ENCODE peak calls at places on chromosomes 1 and 21, in ten cellular contexts. One of them, this sample, is unnamed.

GRCh38 chr1:214550339-214551051 is 907 bp downstream of the PTPN14 start:
- DNase-seq in A549: no peak
- DNase-seq in IMR-90: no peak
- DNase-seq in MM.1S: no peak
- DNase-seq in mammary epithelial cell: no peak
- DNase-seq in PC-3: peak; percentile 38
- DNase-seq in PC-9: no peak
- DNase-seq in GM23338: peak; percentile 42
- DNase-seq in K562: no peak
- DNase-seq in astrocyte: no peak
- DNase-seq in this sample: no peak

GRCh38 chr1:206469411-206469932 is 804 bp upstream of the IKBKE start:
- DNase-seq in A549: no peak
- DNase-seq in IMR-90: no peak
- DNase-seq in MM.1S: peak; percentile 77
- DNase-seq in mammary epithelial cell: peak; percentile 73
- DNase-seq in PC-3: peak; percentile 68
- DNase-seq in PC-9: peak; percentile 65
- DNase-seq in GM23338: peak; percentile 9
- DNase-seq in K562: no peak
- DNase-seq in astrocyte: no peak
- DNase-seq in this sample: no peak

GRCh38 chr1:78645728-78646127 is 3.9 kb upstream of the IFI44 start:
- DNase-seq in A549: no peak
- DNase-seq in IMR-90: no peak
- DNase-seq in MM.1S: peak; percentile 15
- DNase-seq in mammary epithelial cell: no peak
- DNase-seq in PC-3: no peak
- DNase-seq in PC-9: no peak
- DNase-seq in GM23338: no peak
- DNase-seq in K562: no peak
- DNase-seq in astrocyte: no peak
- DNase-seq in this sample: no peak

GRCh38 chr1:24062221-24062620 is 49.7 kb downstream of the MYOM3 start:
- DNase-seq in A549: no peak
- DNase-seq in IMR-90: no peak
- DNase-seq in MM.1S: no peak
- DNase-seq in mammary epithelial cell: no peak
- DNase-seq in PC-3: peak; percentile 9
- DNase-seq in PC-9: no peak
- DNase-seq in GM23338: no peak
- DNase-seq in K562: no peak
- DNase-seq in astrocyte: no peak
- DNase-seq in this sample: no peak

GRCh38 chr1:6171546-6172124 is 8.5 kb downstream of the CHD5 start:
- DNase-seq in A549: peak; percentile 33
- DNase-seq in IMR-90: no peak
- DNase-seq in MM.1S: no peak
- DNase-seq in mammary epithelial cell: no peak
- DNase-seq in PC-3: peak; percentile 67
- DNase-seq in PC-9: no peak
- DNase-seq in GM23338: peak; percentile 78
- DNase-seq in K562: peak; percentile 48
- DNase-seq in astrocyte: no peak
- DNase-seq in this sample: no peak

GRCh38 chr1:209511169-209511568 is 72.3 kb upstream of the CAMK1G start:
- DNase-seq in A549: no peak
- DNase-seq in IMR-90: no peak
- DNase-seq in MM.1S: no peak
- DNase-seq in mammary epithelial cell: no peak
- DNase-seq in PC-3: no peak
- DNase-seq in PC-9: no peak
- DNase-seq in GM23338: no peak
- DNase-seq in K562: no peak
- DNase-seq in astrocyte: no peak
- DNase-seq in this sample: no peak

GRCh38 chr1:22141948-22142314 is 966 bp downstream of the WNT4 start:
- DNase-seq in A549: no peak
- DNase-seq in IMR-90: no peak
- DNase-seq in MM.1S: no peak
- DNase-seq in mammary epithelial cell: no peak
- DNase-seq in PC-3: peak; percentile 8
- DNase-seq in PC-9: no peak
- DNase-seq in GM23338: peak; percentile 50
- DNase-seq in K562: no peak
- DNase-seq in astrocyte: no peak
- DNase-seq in this sample: no peak

GRCh38 chr1:218412181-218412580 is 67.0 kb downstream of the TGFB2 start:
- DNase-seq in A549: no peak
- DNase-seq in IMR-90: peak; percentile 68
- DNase-seq in MM.1S: no peak
- DNase-seq in mammary epithelial cell: peak; percentile 40
- DNase-seq in PC-3: peak; percentile 45
- DNase-seq in PC-9: no peak
- DNase-seq in GM23338: no peak
- DNase-seq in K562: no peak
- DNase-seq in astrocyte: peak; percentile 99
- DNase-seq in this sample: no peak

GRCh38 chr1:6488602-6489382 is 2.7 kb downstream of the PLEKHG5 start:
- DNase-seq in A549: no peak
- DNase-seq in IMR-90: no peak
- DNase-seq in MM.1S: no peak
- DNase-seq in mammary epithelial cell: peak; percentile 93
- DNase-seq in PC-3: peak; percentile 58
- DNase-seq in PC-9: no peak
- DNase-seq in GM23338: no peak
- DNase-seq in K562: no peak
- DNase-seq in astrocyte: no peak
- DNase-seq in this sample: no peak

GRCh38 chr1:185595835-185596667 is 138.1 kb upstream of the HMCN1 start:
- DNase-seq in A549: peak; percentile 67
- DNase-seq in IMR-90: peak; percentile 56
- DNase-seq in MM.1S: peak; percentile 71
- DNase-seq in mammary epithelial cell: peak; percentile 44
- DNase-seq in PC-3: peak; percentile 64
- DNase-seq in PC-9: no peak
- DNase-seq in GM23338: peak; percentile 81
- DNase-seq in K562: peak; percentile 69
- DNase-seq in astrocyte: peak; percentile 12
- DNase-seq in this sample: no peak

GRCh38 chr1:7389201-7389785 is 381.8 kb upstream of the VAMP3 start:
- DNase-seq in A549: no peak
- DNase-seq in IMR-90: peak; percentile 38
- DNase-seq in MM.1S: no peak
- DNase-seq in mammary epithelial cell: no peak
- DNase-seq in PC-3: no peak
- DNase-seq in PC-9: no peak
- DNase-seq in GM23338: no peak
- DNase-seq in K562: no peak
- DNase-seq in astrocyte: peak; percentile 70
- DNase-seq in this sample: no peak

GRCh38 chr1:228095161-228095560 is 8.0 kb downstream of the C1orf35 start:
- DNase-seq in A549: no peak
- DNase-seq in IMR-90: no peak
- DNase-seq in MM.1S: no peak
- DNase-seq in mammary epithelial cell: no peak
- DNase-seq in PC-3: no peak
- DNase-seq in PC-9: no peak
- DNase-seq in GM23338: no peak
- DNase-seq in K562: no peak
- DNase-seq in astrocyte: no peak
- DNase-seq in this sample: no peak

GRCh38 chr1:108199231-108199657 is 899 bp downstream of the SLC25A24 start:
- DNase-seq in A549: peak; percentile 48
- DNase-seq in IMR-90: peak; percentile 23
- DNase-seq in MM.1S: no peak
- DNase-seq in mammary epithelial cell: peak; percentile 41
- DNase-seq in PC-3: peak; percentile 70
- DNase-seq in PC-9: peak; percentile 95
- DNase-seq in GM23338: peak; percentile 79
- DNase-seq in K562: peak; percentile 24
- DNase-seq in astrocyte: peak; percentile 29
- DNase-seq in this sample: no peak

GRCh38 chr1:201753492-201753891 is 75.5 kb upstream of the IPO9 start:
- DNase-seq in A549: no peak
- DNase-seq in IMR-90: peak; percentile 41
- DNase-seq in MM.1S: no peak
- DNase-seq in mammary epithelial cell: no peak
- DNase-seq in PC-3: no peak
- DNase-seq in PC-9: no peak
- DNase-seq in GM23338: no peak
- DNase-seq in K562: no peak
- DNase-seq in astrocyte: no peak
- DNase-seq in this sample: no peak

GRCh38 chr1:3031401-3032221 is 10.3 kb downstream of the ACTRT2 start:
- DNase-seq in A549: no peak
- DNase-seq in IMR-90: no peak
- DNase-seq in MM.1S: no peak
- DNase-seq in mammary epithelial cell: no peak
- DNase-seq in PC-3: no peak
- DNase-seq in PC-9: no peak
- DNase-seq in GM23338: no peak
- DNase-seq in K562: no peak
- DNase-seq in astrocyte: no peak
- DNase-seq in this sample: no peak

GRCh38 chr1:30536530-30536929 is 186.9 kb downstream of the MATN1 start:
- DNase-seq in A549: no peak
- DNase-seq in IMR-90: no peak
- DNase-seq in MM.1S: no peak
- DNase-seq in mammary epithelial cell: no peak
- DNase-seq in PC-3: no peak
- DNase-seq in PC-9: no peak
- DNase-seq in GM23338: no peak
- DNase-seq in K562: no peak
- DNase-seq in astrocyte: no peak
- DNase-seq in this sample: no peak

GRCh38 chr1:167871331-167871730 is 42.6 kb downstream of the ADCY10 start:
- DNase-seq in A549: no peak
- DNase-seq in IMR-90: peak; percentile 53
- DNase-seq in MM.1S: no peak
- DNase-seq in mammary epithelial cell: no peak
- DNase-seq in PC-3: no peak
- DNase-seq in PC-9: no peak
- DNase-seq in GM23338: no peak
- DNase-seq in K562: no peak
- DNase-seq in astrocyte: peak; percentile 12
- DNase-seq in this sample: no peak
- H3K4me1 ChIP-seq in A549: peaks cover 2% of the 10 kb centered on the region
- H3K4me1 ChIP-seq in IMR-90: peaks cover 7% of the 10 kb centered on the region
- H3K4me1 ChIP-seq in MM.1S: no peaks in the 10 kb centered on the region
- H3K4me1 ChIP-seq in mammary epithelial cell: no peaks in the 10 kb centered on the region
- H3K4me1 ChIP-seq in PC-3: no peaks in the 10 kb centered on the region
- H3K4me1 ChIP-seq in PC-9: no peaks in the 10 kb centered on the region
- H3K4me1 ChIP-seq in GM23338: peaks cover 24% of the 10 kb centered on the region
- H3K4me1 ChIP-seq in K562: peaks cover 21% of the 10 kb centered on the region
- H3K4me1 ChIP-seq in astrocyte: peaks cover 5% of the 10 kb centered on the region
- H3K4me1 ChIP-seq in this sample: no peaks in the 10 kb centered on the region

DNA sequence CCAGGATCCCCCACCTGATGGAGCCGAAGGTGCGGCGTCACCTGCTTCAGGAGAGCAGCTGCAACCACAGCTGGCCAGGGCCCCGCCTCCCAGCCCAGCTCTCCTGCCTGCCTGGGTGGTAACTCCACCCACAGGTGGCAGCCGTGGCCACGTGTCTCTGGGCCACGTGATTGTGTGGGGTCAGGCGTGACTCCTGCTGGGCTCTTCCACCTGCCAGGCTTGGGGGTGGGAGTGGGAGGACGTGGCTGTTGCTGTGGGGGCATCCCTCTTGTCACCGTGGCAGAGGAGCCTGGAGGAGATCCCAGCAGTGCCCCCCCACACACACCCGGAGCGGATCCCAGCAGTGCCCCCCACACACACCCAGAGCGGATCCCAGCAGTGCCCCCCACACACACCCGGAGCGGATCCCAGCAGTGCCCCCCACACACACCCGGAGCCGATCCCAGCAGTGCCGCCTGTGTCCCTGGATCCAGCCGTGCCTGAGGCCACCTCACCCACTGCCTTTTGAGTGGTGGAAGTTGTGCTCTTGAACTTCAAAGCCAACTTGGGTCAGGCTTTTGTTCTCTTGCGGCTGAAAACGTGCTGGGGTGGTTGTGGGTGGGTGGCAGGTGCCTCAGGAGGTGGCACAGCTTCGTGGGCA is 32.2 kb downstream of the POFUT2 start:
- DNase-seq in A549: no peak
- DNase-seq in IMR-90: no peak
- DNase-seq in MM.1S: peak; percentile 87
- DNase-seq in mammary epithelial cell: peak; percentile 26
- DNase-seq in PC-3: peak; percentile 53
- DNase-seq in PC-9: no peak
- DNase-seq in GM23338: no peak
- DNase-seq in K562: peak; percentile 85
- DNase-seq in astrocyte: no peak
- DNase-seq in this sample: peak; percentile 5
- H3K4me2 ChIP-seq in A549: peak overlapping the region; percentile 8
- H3K4me2 ChIP-seq in IMR-90: no peak overlapping the region
- H3K4me2 ChIP-seq in MM.1S: peak overlapping the region; percentile 48
- H3K4me2 ChIP-seq in mammary epithelial cell: peak overlapping the region; percentile 51
- H3K4me2 ChIP-seq in PC-3: peak overlapping the region; percentile 80
- H3K4me2 ChIP-seq in PC-9: peak overlapping the region; percentile 56
- H3K4me2 ChIP-seq in GM23338: no peak overlapping the region
- H3K4me2 ChIP-seq in K562: peak overlapping the region; percentile 2
- H3K4me2 ChIP-seq in astrocyte: no peak overlapping the region
- H3K4me2 ChIP-seq in this sample: peak overlapping the region; percentile 55

GRCh38 chr1:17531343-17531681 is 8.2 kb upstream of the ARHGEF10L start:
- DNase-seq in A549: no peak
- DNase-seq in IMR-90: no peak
- DNase-seq in MM.1S: no peak
- DNase-seq in mammary epithelial cell: no peak
- DNase-seq in PC-3: no peak
- DNase-seq in PC-9: no peak
- DNase-seq in GM23338: no peak
- DNase-seq in K562: no peak
- DNase-seq in astrocyte: no peak
- DNase-seq in this sample: no peak
- H3K4me1 ChIP-seq in A549: peaks cover 10% of the 10 kb centered on the region
- H3K4me1 ChIP-seq in IMR-90: peaks cover 5% of the 10 kb centered on the region
- H3K4me1 ChIP-seq in MM.1S: no peaks in the 10 kb centered on the region
- H3K4me1 ChIP-seq in mammary epithelial cell: no peaks in the 10 kb centered on the region
- H3K4me1 ChIP-seq in PC-3: peaks cover 11% of the 10 kb centered on the region
- H3K4me1 ChIP-seq in PC-9: peaks cover 9% of the 10 kb centered on the region
- H3K4me1 ChIP-seq in GM23338: peaks cover 18% of the 10 kb centered on the region
- H3K4me1 ChIP-seq in K562: no peaks in the 10 kb centered on the region
- H3K4me1 ChIP-seq in astrocyte: no peaks in the 10 kb centered on the region
- H3K4me1 ChIP-seq in this sample: peaks cover 3% of the 10 kb centered on the region

DNA sequence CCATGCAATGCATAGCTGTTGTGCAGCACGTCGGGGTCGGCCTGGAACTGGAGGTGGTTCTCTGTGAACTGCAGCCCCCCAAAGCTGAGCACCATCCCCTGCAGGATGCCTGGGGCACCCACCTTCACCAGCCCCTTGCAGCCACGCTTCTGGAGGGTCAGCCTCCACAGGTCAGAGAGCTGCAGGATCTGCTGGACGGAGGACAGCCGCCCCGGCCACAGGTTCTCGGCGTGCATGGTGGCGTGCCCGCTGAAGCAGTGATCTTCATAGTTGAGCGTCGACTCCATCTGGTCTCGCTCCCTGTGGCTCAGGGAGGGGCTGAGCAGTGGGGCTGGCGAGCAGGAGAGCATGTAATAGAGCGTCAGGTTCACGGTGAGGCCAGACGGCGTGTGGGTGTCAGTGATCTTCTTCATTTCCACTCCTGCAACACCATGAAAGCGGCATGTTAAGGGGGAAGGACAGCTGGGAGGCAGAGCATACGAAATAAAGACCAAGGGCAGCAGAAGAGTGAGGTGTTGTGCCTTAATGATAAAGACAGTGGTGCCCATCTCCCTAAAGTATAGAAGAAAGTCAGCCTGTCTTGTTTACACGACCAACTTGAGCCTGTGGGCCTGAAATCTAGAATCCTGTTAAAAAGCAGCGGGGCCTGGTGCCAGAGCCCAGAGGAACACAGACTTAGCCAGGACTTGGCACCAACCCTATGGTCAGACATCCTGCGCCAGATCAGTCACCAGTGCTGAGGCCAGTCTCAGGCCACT is 3.0 kb downstream of the KIAA2013 start:
- DNase-seq in A549: no peak
- DNase-seq in IMR-90: no peak
- DNase-seq in MM.1S: no peak
- DNase-seq in mammary epithelial cell: no peak
- DNase-seq in PC-3: no peak
- DNase-seq in PC-9: no peak
- DNase-seq in GM23338: no peak
- DNase-seq in K562: no peak
- DNase-seq in astrocyte: no peak
- DNase-seq in this sample: no peak
- H3K4me2 ChIP-seq in A549: no peak overlapping the region
- H3K4me2 ChIP-seq in IMR-90: no peak overlapping the region
- H3K4me2 ChIP-seq in MM.1S: peak overlapping the region; percentile 98
- H3K4me2 ChIP-seq in mammary epithelial cell: no peak overlapping the region
- H3K4me2 ChIP-seq in PC-3: peak overlapping the region; percentile 92
- H3K4me2 ChIP-seq in PC-9: peak overlapping the region; percentile 91
- H3K4me2 ChIP-seq in GM23338: no peak overlapping the region
- H3K4me2 ChIP-seq in K562: peak overlapping the region; percentile 86
- H3K4me2 ChIP-seq in astrocyte: peak overlapping the region; percentile 98
- H3K4me2 ChIP-seq in this sample: no peak overlapping the region